ENCODE peak calls at places on chromosomes 16 and 17, in six cellular contexts. Z, W, T, K, Y and C are unnamed samples.

GRCh38 chr16:84817613-84818012 is 2.2 kb upstream of the CRISPLD2 start:
- DNase-seq in Z (no peak), W (no peak), T (no peak), K (no peak), Y (no peak), C (no peak)

GRCh38 chr17:3685174-3685812 is 10.7 kb downstream of the P2RX5 start:
- DNase-seq in Z (no peak), W (no peak), T (no peak), K (no peak), Y (no peak), C (no peak)

GRCh38 chr16:30121741-30122620 is 1.0 kb downstream of the MAPK3 start:
- DNase-seq in Z (no peak), W (no peak), T (no peak), K (peak), Y (no peak), C (no peak)

GRCh38 chr17:2435181-2435741 is 34.4 kb upstream of the MNT start:
- DNase-seq in Z (no peak), W (no peak), T (no peak), K (peak), Y (peak), C (peak)

GRCh38 chr17:49210158-49211029 is at the start of the genes ABI3 and GNGT2:
- DNase-seq in Z (no peak), W (no peak), T (no peak), K (peak), Y (peak), C (peak)

GRCh38 chr16:30063278-30063892 is 2.2 kb upstream of the ALDOA start:
- DNase-seq in Z (no peak), W (no peak), T (no peak), K (no peak), Y (no peak), C (no peak)

GRCh38 chr16:88437367-88437964 is 15.6 kb upstream of the ZFPM1 start:
- DNase-seq in Z (peak), W (peak), T (peak), K (peak), Y (peak), C (peak)

GRCh38 chr16:35296962-35297653 is 1837.7 kb downstream of the TP53TG3F start:
- DNase-seq in Z (no peak), W (no peak), T (no peak), K (no peak), Y (no peak), C (no peak)

GRCh38 chr16:46638947-46639925 is 18.1 kb upstream of the SHCBP1 start:
- DNase-seq in Z (no peak), W (no peak), T (no peak), K (no peak), Y (peak), C (no peak)

GRCh38 chr17:13576661-13577526 is 24.8 kb downstream of the HS3ST3A1 start:
- DNase-seq in Z (no peak), W (peak), T (no peak), K (no peak), Y (no peak), C (no peak)

GRCh38 chr17:81378941-81379511 is 16.2 kb upstream of the BAHCC1 start:
- DNase-seq in Z (no peak), W (no peak), T (no peak), K (peak), Y (no peak), C (no peak)
- TF ChIP-seq RAD21 in Z (no peak), W (no peak), T (no peak), K (no peak), Y (no peak), C (no peak)

GRCh38 chr17:56599093-56599492 is 5.6 kb downstream of the NOG start:
- DNase-seq in Z (no peak), W (no peak), T (no peak), K (no peak), Y (no peak), C (no peak)

GRCh38 chr17:56595831-56596740 is 2.6 kb downstream of the NOG start:
- DNase-seq in Z (no peak), W (no peak), T (no peak), K (peak), Y (peak), C (no peak)

GRCh38 chr17:56598471-56598870 is 5.0 kb downstream of the NOG start:
- DNase-seq in Z (no peak), W (no peak), T (no peak), K (no peak), Y (peak), C (no peak)

GRCh38 chr17:56596741-56597494 is 3.4 kb downstream of the NOG start:
- DNase-seq in Z (no peak), W (no peak), T (no peak), K (peak), Y (no peak), C (no peak)

DNA sequence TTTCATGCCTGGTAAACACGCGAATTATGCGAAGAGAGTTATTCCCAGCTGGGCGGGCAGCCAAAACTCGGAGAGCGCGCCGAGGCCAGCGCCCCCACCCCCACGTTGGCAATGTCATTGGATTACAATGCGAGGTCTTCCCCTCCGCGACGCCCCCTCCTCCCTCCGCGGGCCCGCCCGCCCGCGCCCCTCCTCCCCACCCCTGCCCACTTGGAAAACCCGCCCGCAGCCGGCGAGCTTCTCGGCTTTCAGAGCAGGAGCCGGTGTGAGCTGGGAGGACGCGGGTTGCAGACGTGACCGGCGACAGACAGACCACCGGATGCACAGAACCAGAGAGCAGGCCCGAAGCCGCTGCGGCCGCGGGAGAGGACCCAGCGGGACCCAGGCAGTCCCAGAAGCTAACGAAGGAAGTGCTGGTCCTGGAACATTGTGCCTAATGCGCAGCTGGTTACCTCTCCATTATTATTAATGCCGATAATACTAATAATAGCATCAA is 4.0 kb downstream of the NOG start:
- DNase-seq in Z (no peak), W (no peak), T (no peak), K (peak), Y (peak), C (no peak)
- TF ChIP-seq RAD21 in Z (no peak), W (no peak), T (no peak), K (no peak), Y (no peak), C (no peak)

GRCh38 chr17:31052187-31052889 is 42.4 kb upstream of the NF1 start:
- DNase-seq in Z (no peak), W (peak), T (peak), K (no peak), Y (peak), C (no peak)
- TF ChIP-seq RAD21 in Z (no peak), W (no peak), T (no peak), K (no peak), Y (no peak), C (no peak)

DNA sequence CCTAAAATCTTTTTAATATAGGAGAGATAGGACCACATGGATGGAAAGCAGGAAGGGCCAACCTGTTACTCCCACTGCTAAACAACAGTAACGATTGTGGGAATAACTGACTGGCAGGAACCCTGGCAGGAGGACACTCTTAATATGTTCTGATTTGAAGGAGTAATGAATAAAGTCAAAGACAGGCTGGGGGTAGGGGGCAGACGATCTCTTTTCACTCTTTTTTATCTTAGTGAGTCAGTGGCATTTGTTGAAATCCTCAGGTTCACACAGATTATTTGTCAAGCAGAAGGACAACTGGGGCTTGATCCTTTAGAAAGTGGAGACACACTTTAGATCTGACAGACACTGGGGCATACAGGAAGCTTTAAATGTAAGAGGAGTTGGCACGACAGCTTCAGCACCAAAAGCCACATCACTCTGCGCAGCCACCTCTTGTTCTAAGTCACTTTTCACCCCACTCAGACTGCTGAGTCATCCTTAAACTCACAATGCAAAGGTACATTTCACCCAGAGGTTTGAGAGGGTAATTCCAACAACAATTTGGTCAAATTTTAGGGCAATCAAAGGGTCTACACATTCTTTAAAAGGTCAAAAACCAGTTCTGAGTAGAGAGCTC is 121.5 kb downstream of the STXBP4 start:
- DNase-seq in Z (peak), W (peak), T (peak), K (no peak), Y (peak), C (no peak)
- TF ChIP-seq RAD21 in Z (no peak), W (no peak), T (no peak), K (no peak), Y (no peak), C (no peak)

GRCh38 chr17:11668633-11669032 is 70.4 kb downstream of the DNAH9 start:
- DNase-seq in Z (no peak), W (no peak), T (no peak), K (no peak), Y (no peak), C (no peak)
- TF ChIP-seq RAD21 in Z (no peak), W (no peak), T (no peak), K (no peak), Y (no peak), C (no peak)

DNA sequence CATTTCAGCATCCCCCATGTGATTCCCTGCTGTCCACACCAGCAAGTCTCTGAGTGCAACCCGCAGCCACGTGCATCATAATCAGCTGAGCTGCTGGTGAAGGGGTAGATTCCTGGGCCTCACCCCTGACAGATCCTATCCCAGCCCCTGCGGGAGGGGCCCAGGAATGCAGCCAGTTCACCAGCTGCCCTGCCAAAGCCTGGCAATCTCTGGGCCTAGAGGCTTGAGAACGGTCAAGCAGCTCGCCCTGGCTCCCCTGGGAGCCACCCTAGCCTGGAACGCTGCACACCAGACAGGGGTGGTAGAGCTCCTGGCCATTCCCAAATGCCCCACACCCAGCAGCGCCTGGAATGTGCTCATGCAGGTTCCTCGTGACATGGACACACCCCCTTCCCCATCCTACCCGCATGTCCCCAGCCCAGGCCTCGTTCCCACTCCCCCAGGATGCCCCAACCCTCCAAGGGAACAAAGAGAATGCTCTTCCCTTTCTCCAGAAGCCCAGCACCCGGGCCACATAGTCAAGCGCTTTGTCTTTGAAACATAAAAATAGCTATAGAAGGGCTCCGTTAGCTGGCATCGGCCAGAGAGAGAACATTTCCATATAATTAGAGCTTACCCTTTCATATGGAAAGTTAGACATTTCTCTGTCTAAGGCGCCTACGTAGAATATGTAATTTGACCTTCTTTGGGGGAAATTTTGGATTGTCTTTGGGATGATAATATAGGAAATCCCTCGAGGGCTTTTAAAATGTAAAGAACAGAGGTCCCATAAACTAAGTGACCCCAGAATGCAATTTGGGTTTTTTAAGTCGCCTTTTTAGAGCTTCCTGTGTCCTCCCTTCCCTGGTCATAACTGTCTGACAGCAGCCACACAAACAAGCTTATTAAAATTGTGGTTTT is 3.4 kb downstream of the CEP295NL start:
- DNase-seq in Z (no peak), W (no peak), T (no peak), K (peak), Y (no peak), C (peak)
- TF ChIP-seq RAD21 in Z (no peak), W (no peak), T (no peak), K (no peak), Y (no peak), C (no peak)

GRCh38 chr17:31724619-31725018 is 134.4 kb downstream of the COPRS start:
- DNase-seq in Z (no peak), W (no peak), T (no peak), K (no peak), Y (peak), C (peak)
- TF ChIP-seq RAD21 in Z (no peak), W (no peak), T (no peak), K (no peak), Y (no peak), C (no peak)

GRCh38 chr16:21656795-21657768 is 4.7 kb upstream of the IGSF6 start:
- DNase-seq in Z (peak), W (peak), T (peak), K (peak), Y (peak), C (no peak)
- TF ChIP-seq RAD21 in Z (peak), W (peak), T (peak), K (peak), Y (peak), C (peak)

DNA sequence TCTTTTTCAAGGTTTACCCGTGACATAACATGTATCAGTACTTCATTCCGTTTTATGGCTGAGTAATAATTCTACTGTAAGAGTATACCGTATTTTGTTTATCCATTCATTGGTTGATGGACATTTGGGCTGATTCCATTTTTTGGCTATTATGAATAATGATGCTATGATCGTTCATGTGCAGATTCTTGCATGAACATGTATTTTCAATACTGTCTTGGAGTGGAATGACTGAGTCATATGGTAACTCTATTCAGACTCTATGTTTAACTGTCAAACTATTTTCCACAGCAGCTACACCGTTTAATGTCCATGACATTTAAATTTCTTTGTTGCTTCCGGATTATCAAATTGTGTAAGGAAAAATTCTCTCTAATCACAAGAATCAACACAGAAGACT is 17.9 kb downstream of the BFAR start:
- DNase-seq in Z (no peak), W (no peak), T (no peak), K (no peak), Y (no peak), C (no peak)
- TF ChIP-seq RAD21 in Z (no peak), W (no peak), T (no peak), K (no peak), Y (no peak), C (no peak)